ENCODE peak calls at places on chromosomes 12 and 14, in eight cellular contexts. One of them, this sample, is unnamed.

GRCh38 chr12:70754330-70754741 is 117.1 kb upstream of the PTPRB start:
- DNase-seq in astrocyte: no peak
- DNase-seq in dorsolateral prefrontal cortex: no peak
- DNase-seq in gastrocnemius medialis: no peak
- DNase-seq in AG09309: no peak
- DNase-seq in cardiac fibroblast: no peak
- DNase-seq in neural progenitor cell: no peak
- DNase-seq in heart right ventricle: no peak
- DNase-seq in this sample: no peak

GRCh38 chr12:108832730-108833354 is 24.5 kb downstream of the SSH1 start:
- DNase-seq in astrocyte: peak; percentile 97
- DNase-seq in heart right ventricle: no peak
- DNase-seq in dorsolateral prefrontal cortex: no peak
- DNase-seq in gastrocnemius medialis: no peak
- DNase-seq in AG09309: peak; percentile 85
- DNase-seq in cardiac fibroblast: peak; percentile 96
- DNase-seq in neural progenitor cell: no peak
- DNase-seq in this sample: no peak

GRCh38 chr12:3341594-3341993 is 149.4 kb upstream of the PRMT8 start:
- DNase-seq in gastrocnemius medialis: no peak
- DNase-seq in AG09309: no peak
- DNase-seq in cardiac fibroblast: no peak
- DNase-seq in astrocyte: no peak
- DNase-seq in neural progenitor cell: no peak
- DNase-seq in heart right ventricle: no peak
- DNase-seq in dorsolateral prefrontal cortex: no peak
- DNase-seq in this sample: no peak

GRCh38 chr14:22897357-22897756 is 14.3 kb downstream of the REM2 start:
- DNase-seq in heart right ventricle: no peak
- DNase-seq in cardiac fibroblast: no peak
- DNase-seq in dorsolateral prefrontal cortex: no peak
- DNase-seq in gastrocnemius medialis: no peak
- DNase-seq in AG09309: no peak
- DNase-seq in neural progenitor cell: no peak
- DNase-seq in astrocyte: no peak
- DNase-seq in this sample: no peak

GRCh38 chr12:110821917-110822316 is 24.9 kb upstream of the CCDC63 start:
- DNase-seq in AG09309: no peak
- DNase-seq in gastrocnemius medialis: no peak
- DNase-seq in neural progenitor cell: no peak
- DNase-seq in heart right ventricle: no peak
- DNase-seq in dorsolateral prefrontal cortex: no peak
- DNase-seq in cardiac fibroblast: no peak
- DNase-seq in astrocyte: no peak
- DNase-seq in this sample: no peak

GRCh38 chr14:103317251-103317650 is 16.8 kb upstream of the EIF5 start:
- DNase-seq in neural progenitor cell: no peak
- DNase-seq in dorsolateral prefrontal cortex: no peak
- DNase-seq in heart right ventricle: no peak
- DNase-seq in cardiac fibroblast: no peak
- DNase-seq in gastrocnemius medialis: no peak
- DNase-seq in astrocyte: no peak
- DNase-seq in AG09309: no peak
- DNase-seq in this sample: no peak

GRCh38 chr12:5260086-5260485 is 171.8 kb upstream of the NTF3 start:
- DNase-seq in heart right ventricle: no peak
- DNase-seq in AG09309: no peak
- DNase-seq in dorsolateral prefrontal cortex: no peak
- DNase-seq in neural progenitor cell: no peak
- DNase-seq in cardiac fibroblast: no peak
- DNase-seq in gastrocnemius medialis: no peak
- DNase-seq in astrocyte: peak; percentile 31
- DNase-seq in this sample: no peak

GRCh38 chr12:107405436-107405835 is 280.2 kb upstream of the PWP1 start:
- DNase-seq in heart right ventricle: peak; percentile 48
- DNase-seq in neural progenitor cell: no peak
- DNase-seq in cardiac fibroblast: no peak
- DNase-seq in AG09309: no peak
- DNase-seq in gastrocnemius medialis: no peak
- DNase-seq in astrocyte: no peak
- DNase-seq in dorsolateral prefrontal cortex: peak; percentile 51
- DNase-seq in this sample: no peak

GRCh38 chr14:105383083-105383730 is 15.1 kb upstream of the TEX22 start:
- DNase-seq in heart right ventricle: no peak
- DNase-seq in astrocyte: no peak
- DNase-seq in neural progenitor cell: no peak
- DNase-seq in gastrocnemius medialis: no peak
- DNase-seq in cardiac fibroblast: no peak
- DNase-seq in AG09309: no peak
- DNase-seq in dorsolateral prefrontal cortex: no peak
- DNase-seq in this sample: no peak

GRCh38 chr12:90245396-90245795 is 536.8 kb upstream of the ATP2B1 start:
- DNase-seq in cardiac fibroblast: no peak
- DNase-seq in dorsolateral prefrontal cortex: peak; percentile 53
- DNase-seq in AG09309: no peak
- DNase-seq in neural progenitor cell: no peak
- DNase-seq in heart right ventricle: no peak
- DNase-seq in gastrocnemius medialis: no peak
- DNase-seq in astrocyte: no peak
- DNase-seq in this sample: no peak

GRCh38 chr12:84619053-84619452 is 293.5 kb downstream of the SLC6A15 start:
- DNase-seq in heart right ventricle: no peak
- DNase-seq in cardiac fibroblast: no peak
- DNase-seq in AG09309: no peak
- DNase-seq in gastrocnemius medialis: no peak
- DNase-seq in dorsolateral prefrontal cortex: no peak
- DNase-seq in astrocyte: no peak
- DNase-seq in neural progenitor cell: no peak
- DNase-seq in this sample: no peak

GRCh38 chr12:114406326-114407033 is 536 bp upstream of the TBX5 start:
- DNase-seq in AG09309: no peak
- DNase-seq in dorsolateral prefrontal cortex: no peak
- DNase-seq in heart right ventricle: no peak
- DNase-seq in astrocyte: no peak
- DNase-seq in cardiac fibroblast: peak; percentile 28
- DNase-seq in gastrocnemius medialis: no peak
- DNase-seq in neural progenitor cell: peak; percentile 66
- DNase-seq in this sample: no peak

GRCh38 chr14:50705026-50705593 is 37.0 kb upstream of the SAV1 start:
- DNase-seq in neural progenitor cell: no peak
- DNase-seq in AG09309: no peak
- DNase-seq in astrocyte: no peak
- DNase-seq in cardiac fibroblast: no peak
- DNase-seq in gastrocnemius medialis: no peak
- DNase-seq in dorsolateral prefrontal cortex: no peak
- DNase-seq in heart right ventricle: no peak
- DNase-seq in this sample: no peak

GRCh38 chr12:118432812-118433540 is 56.6 kb downstream of the SUDS3 start:
- DNase-seq in cardiac fibroblast: peak; percentile 43
- DNase-seq in heart right ventricle: no peak
- DNase-seq in astrocyte: no peak
- DNase-seq in neural progenitor cell: no peak
- DNase-seq in AG09309: no peak
- DNase-seq in gastrocnemius medialis: no peak
- DNase-seq in dorsolateral prefrontal cortex: no peak
- DNase-seq in this sample: no peak

GRCh38 chr14:32635103-32635719 is 303.5 kb upstream of the NPAS3 start:
- DNase-seq in dorsolateral prefrontal cortex: no peak
- DNase-seq in neural progenitor cell: no peak
- DNase-seq in astrocyte: peak; percentile 73
- DNase-seq in heart right ventricle: no peak
- DNase-seq in cardiac fibroblast: peak; percentile 60
- DNase-seq in gastrocnemius medialis: no peak
- DNase-seq in AG09309: peak; percentile 18
- DNase-seq in this sample: no peak

GRCh38 chr14:41785696-41786095 is 179.0 kb downstream of the LRFN5 start:
- DNase-seq in cardiac fibroblast: no peak
- DNase-seq in AG09309: no peak
- DNase-seq in gastrocnemius medialis: no peak
- DNase-seq in heart right ventricle: no peak
- DNase-seq in neural progenitor cell: peak; percentile 50
- DNase-seq in dorsolateral prefrontal cortex: no peak
- DNase-seq in astrocyte: no peak
- DNase-seq in this sample: no peak

GRCh38 chr14:29663281-29663801 is 264.3 kb downstream of the PRKD1 start:
- DNase-seq in dorsolateral prefrontal cortex: no peak
- DNase-seq in heart right ventricle: no peak
- DNase-seq in astrocyte: peak; percentile 8
- DNase-seq in cardiac fibroblast: peak; percentile 30
- DNase-seq in AG09309: no peak
- DNase-seq in gastrocnemius medialis: no peak
- DNase-seq in neural progenitor cell: no peak
- DNase-seq in this sample: no peak

GRCh38 chr14:74675219-74675618 is 37.7 kb downstream of the AREL1 start:
- DNase-seq in astrocyte: no peak
- DNase-seq in neural progenitor cell: no peak
- DNase-seq in AG09309: no peak
- DNase-seq in cardiac fibroblast: peak; percentile 28
- DNase-seq in gastrocnemius medialis: no peak
- DNase-seq in dorsolateral prefrontal cortex: no peak
- DNase-seq in heart right ventricle: no peak
- DNase-seq in this sample: no peak

GRCh38 chr14:101476931-101477553 is 84.3 kb upstream of the DIO3 start:
- DNase-seq in astrocyte: no peak
- DNase-seq in AG09309: no peak
- DNase-seq in cardiac fibroblast: no peak
- DNase-seq in neural progenitor cell: peak; percentile 31
- DNase-seq in heart right ventricle: no peak
- DNase-seq in gastrocnemius medialis: no peak
- DNase-seq in dorsolateral prefrontal cortex: peak; percentile 22
- DNase-seq in this sample: no peak

GRCh38 chr14:75554482-75554881 is 23.9 kb upstream of the FLVCR2 start:
- DNase-seq in heart right ventricle: no peak
- DNase-seq in astrocyte: peak; percentile 13
- DNase-seq in dorsolateral prefrontal cortex: no peak
- DNase-seq in neural progenitor cell: no peak
- DNase-seq in gastrocnemius medialis: no peak
- DNase-seq in cardiac fibroblast: peak; percentile 41
- DNase-seq in AG09309: no peak
- DNase-seq in this sample: no peak

GRCh38 chr12:125331342-125332052 is 266.3 kb downstream of the AACS start:
- DNase-seq in neural progenitor cell: no peak
- DNase-seq in AG09309: no peak
- DNase-seq in astrocyte: no peak
- DNase-seq in dorsolateral prefrontal cortex: no peak
- DNase-seq in cardiac fibroblast: peak; percentile 8
- DNase-seq in heart right ventricle: no peak
- DNase-seq in gastrocnemius medialis: no peak
- DNase-seq in this sample: no peak

GRCh38 chr14:93329965-93330608 is 2.7 kb downstream of the BTBD7 start:
- DNase-seq in dorsolateral prefrontal cortex: no peak
- DNase-seq in heart right ventricle: no peak
- DNase-seq in gastrocnemius medialis: no peak
- DNase-seq in astrocyte: no peak
- DNase-seq in AG09309: no peak
- DNase-seq in cardiac fibroblast: no peak
- DNase-seq in neural progenitor cell: no peak
- DNase-seq in this sample: no peak
- H3K4me3 ChIP-seq in dorsolateral prefrontal cortex: no peak overlapping the region
- H3K4me3 ChIP-seq in heart right ventricle: no peak overlapping the region
- H3K4me3 ChIP-seq in gastrocnemius medialis: no peak overlapping the region
- H3K4me3 ChIP-seq in astrocyte: no peak overlapping the region
- H3K4me3 ChIP-seq in AG09309: no peak overlapping the region
- H3K4me3 ChIP-seq in cardiac fibroblast: no peak overlapping the region
- H3K4me3 ChIP-seq in neural progenitor cell: peak overlapping the region; percentile 89
- H3K4me3 ChIP-seq in this sample: no peak overlapping the region

DNA sequence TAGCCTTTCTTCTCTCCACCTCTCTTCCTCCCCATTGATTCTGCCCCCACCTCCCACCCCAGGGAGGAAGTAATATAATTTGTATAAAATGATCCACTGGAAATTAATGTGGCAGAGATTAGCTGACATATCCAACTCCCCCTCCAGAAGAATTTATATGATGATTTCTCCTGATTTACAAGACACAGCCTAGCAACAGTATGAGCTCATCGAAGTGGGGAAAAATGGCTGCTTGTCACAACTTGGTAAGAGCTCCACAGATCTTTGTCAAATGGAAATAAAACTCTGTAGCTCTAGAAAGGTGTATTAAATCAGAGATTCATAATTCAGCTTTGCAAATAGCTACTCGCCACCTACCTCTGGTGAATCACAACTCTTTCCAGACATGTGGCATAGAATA is 195.7 kb downstream of the NOVA1 start:
- DNase-seq in AG09309: no peak
- DNase-seq in astrocyte: no peak
- DNase-seq in gastrocnemius medialis: no peak
- DNase-seq in neural progenitor cell: no peak
- DNase-seq in cardiac fibroblast: no peak
- DNase-seq in dorsolateral prefrontal cortex: no peak
- DNase-seq in heart right ventricle: no peak
- DNase-seq in this sample: no peak
- TF ChIP-seq CTCF in AG09309: no peak
- TF ChIP-seq CTCF in astrocyte: no peak
- TF ChIP-seq CTCF in gastrocnemius medialis: no peak
- TF ChIP-seq CTCF in neural progenitor cell: no peak
- TF ChIP-seq CTCF in cardiac fibroblast: no peak
- TF ChIP-seq CTCF in dorsolateral prefrontal cortex: no peak
- TF ChIP-seq CTCF in heart right ventricle: no peak
- TF ChIP-seq CTCF in this sample: no peak

GRCh38 chr14:100212476-100213333 is 26.2 kb upstream of the YY1 start:
- DNase-seq in heart right ventricle: no peak
- DNase-seq in AG09309: no peak
- DNase-seq in astrocyte: no peak
- DNase-seq in cardiac fibroblast: no peak
- DNase-seq in gastrocnemius medialis: no peak
- DNase-seq in neural progenitor cell: no peak
- DNase-seq in dorsolateral prefrontal cortex: no peak
- DNase-seq in this sample: no peak
- H3K4me3 ChIP-seq in heart right ventricle: no peak overlapping the region
- H3K4me3 ChIP-seq in AG09309: no peak overlapping the region
- H3K4me3 ChIP-seq in astrocyte: no peak overlapping the region
- H3K4me3 ChIP-seq in cardiac fibroblast: no peak overlapping the region
- H3K4me3 ChIP-seq in gastrocnemius medialis: no peak overlapping the region
- H3K4me3 ChIP-seq in neural progenitor cell: no peak overlapping the region
- H3K4me3 ChIP-seq in dorsolateral prefrontal cortex: no peak overlapping the region
- H3K4me3 ChIP-seq in this sample: no peak overlapping the region

DNA sequence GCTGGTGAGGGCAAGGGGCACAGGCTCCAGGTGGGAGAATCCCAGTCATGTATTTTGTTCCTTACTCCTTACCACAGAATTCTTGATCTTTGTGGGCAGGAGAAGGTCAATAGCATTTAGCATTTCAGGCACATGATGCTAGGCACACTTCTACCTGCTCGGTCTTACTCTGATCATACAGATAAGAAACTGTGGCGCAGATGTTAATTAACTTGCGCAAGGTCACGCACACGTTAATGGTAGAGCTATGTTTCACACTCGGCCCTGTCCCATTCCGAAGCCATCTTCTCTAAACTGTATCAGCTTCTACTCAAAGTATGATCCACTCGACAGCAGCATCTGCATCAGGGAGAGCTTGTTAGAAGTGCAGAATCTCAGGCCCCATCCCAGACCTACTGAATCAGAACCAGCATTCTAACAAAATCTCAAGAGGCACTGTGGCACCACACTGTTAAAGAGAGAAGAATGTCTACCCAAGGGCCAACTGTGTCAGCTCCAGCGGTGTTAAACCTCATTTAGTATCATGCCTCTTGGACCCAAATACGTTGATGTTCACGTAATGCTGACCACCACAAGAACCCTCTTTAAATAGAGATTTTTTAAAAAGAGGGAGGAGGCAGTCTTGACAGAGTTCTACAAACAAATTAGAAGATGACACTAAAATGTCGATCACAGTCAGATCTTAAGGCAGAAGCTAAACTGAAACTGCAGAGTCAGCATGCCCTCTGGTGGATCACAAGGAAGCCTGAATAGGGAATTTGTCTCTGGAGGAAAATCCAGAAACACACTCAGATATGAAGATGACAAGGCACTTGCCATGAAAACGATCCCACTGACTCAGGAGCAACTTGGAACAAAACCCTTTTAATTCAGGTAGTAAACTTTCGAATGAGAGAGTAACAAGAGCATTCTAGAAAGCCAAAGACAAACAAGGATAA is 7.3 kb downstream of the STXBP6 start:
- DNase-seq in astrocyte: peak; percentile 42
- DNase-seq in cardiac fibroblast: peak; percentile 62
- DNase-seq in gastrocnemius medialis: no peak
- DNase-seq in dorsolateral prefrontal cortex: no peak
- DNase-seq in AG09309: peak; percentile 39
- DNase-seq in heart right ventricle: no peak
- DNase-seq in neural progenitor cell: peak; percentile 67
- DNase-seq in this sample: no peak
- TF ChIP-seq CTCF in astrocyte: peak; percentile 33
- TF ChIP-seq CTCF in cardiac fibroblast: peak; percentile 38
- TF ChIP-seq CTCF in gastrocnemius medialis: peak; percentile 35
- TF ChIP-seq CTCF in dorsolateral prefrontal cortex: peak; percentile 72
- TF ChIP-seq CTCF in AG09309: peak; percentile 63
- TF ChIP-seq CTCF in heart right ventricle: peak; percentile 56
- TF ChIP-seq CTCF in neural progenitor cell: peak; percentile 76
- TF ChIP-seq CTCF in this sample: no peak